ENCODE peak calls at places on chromosome 3, in five cellular contexts. N, S, G, T and Q are unnamed samples.
A peak's percentile ranks its signal among the peaks of the same experiment; 100 is the strongest.

GRCh38 chr3:11005686-11006256 is 13.2 kb downstream of the SLC6A1 start:
- DNase-seq in T (no peak), G (no peak), N (no peak), S (peak; percentile 13), Q (no peak)

GRCh38 chr3:105835606-105836005 is 33.2 kb downstream of the CBLB start:
- DNase-seq in T (no peak), N (no peak), G (no peak), S (no peak), Q (peak; percentile 53)

GRCh38 chr3:38555926-38556325 is 59.8 kb downstream of the EXOG start:
- DNase-seq in G (no peak), S (no peak), T (no peak), N (no peak), Q (no peak)

GRCh38 chr3:29822051-29822450 is 541.2 kb downstream of the RBMS3 start:
- DNase-seq in G (no peak), T (no peak), S (peak; percentile 72), N (peak; percentile 24), Q (peak; percentile 44)

GRCh38 chr3:294096-294495 is 97.5 kb downstream of the CHL1 start:
- DNase-seq in T (no peak), S (no peak), N (no peak), G (no peak), Q (peak; percentile 67)

GRCh38 chr3:182392182-182392917 is 401.0 kb upstream of the ATP11B start:
- DNase-seq in T (no peak), N (peak; percentile 84), S (no peak), G (no peak), Q (peak; percentile 17)

GRCh38 chr3:65873028-65873427 is 165.7 kb downstream of the MAGI1 start:
- DNase-seq in G (no peak), S (no peak), T (peak; percentile 55), N (no peak), Q (no peak)

GRCh38 chr3:188232676-188233075 is 78.7 kb downstream of the LPP start:
- DNase-seq in T (no peak), S (no peak), N (no peak), G (no peak), Q (no peak)

GRCh38 chr3:79761441-79761840 is 6.4 kb downstream of the ROBO1 start:
- DNase-seq in G (no peak), T (no peak), S (no peak), N (no peak), Q (no peak)

GRCh38 chr3:193563999-193564398 is 9.3 kb upstream of the ATP13A4 start:
- DNase-seq in T (peak; percentile 17), S (peak; percentile 7), N (peak; percentile 25), G (peak; percentile 27), Q (peak; percentile 29)

GRCh38 chr3:14391033-14391432 is 11.4 kb upstream of the SLC6A6 start:
- DNase-seq in S (peak; percentile 92), G (no peak), N (no peak), T (peak; percentile 63), Q (peak; percentile 54)

GRCh38 chr3:150296966-150297365 is 111.1 kb upstream of the TSC22D2 start:
- DNase-seq in N (no peak), T (no peak), G (no peak), S (no peak), Q (no peak)

GRCh38 chr3:94176886-94177285 is 114.0 kb downstream of the NSUN3 start:
- DNase-seq in S (no peak), G (no peak), N (no peak), T (no peak), Q (no peak)

GRCh38 chr3:41854956-41855355 is 106.9 kb downstream of the ULK4 start:
- DNase-seq in G (no peak), N (no peak), T (no peak), S (no peak), Q (no peak)

GRCh38 chr3:156448300-156448699 is 106.6 kb downstream of the SSR3 start:
- DNase-seq in S (peak; percentile 60), T (peak; percentile 21), G (peak; percentile 46), N (peak; percentile 67), Q (peak; percentile 65)

GRCh38 chr3:31290046-31290445 is 242.7 kb upstream of the STT3B start:
- DNase-seq in N (no peak), S (no peak), G (no peak), T (no peak), Q (no peak)

GRCh38 chr3:31687020-31687802 is 154.5 kb downstream of the STT3B start:
- DNase-seq in G (no peak), T (no peak), N (no peak), S (no peak), Q (no peak)

GRCh38 chr3:14152233-14152962 is 26.0 kb downstream of the XPC start:
- DNase-seq in S (no peak), N (peak; percentile 10), T (no peak), G (no peak), Q (peak; percentile 29)

GRCh38 chr3:144114767-144115166 is 143.1 kb downstream of the DIPK2A start:
- DNase-seq in N (no peak), T (no peak), S (no peak), G (no peak), Q (peak; percentile 5)

GRCh38 chr3:63331520-63331919 is 53.4 kb downstream of the SYNPR start:
- DNase-seq in T (no peak), S (no peak), G (no peak), N (peak; percentile 35), Q (no peak)

GRCh38 chr3:188394588-188394987 is 240.6 kb downstream of the LPP start:
- DNase-seq in N (no peak), T (no peak), G (no peak), S (no peak), Q (no peak)

GRCh38 chr3:56415672-56416071 is 52.6 kb downstream of the ERC2 start:
- DNase-seq in G (no peak), T (no peak), S (peak; percentile 4), N (no peak), Q (peak; percentile 6)

GRCh38 chr3:99923873-99924272 is 106.2 kb downstream of the CMSS1 start:
- DNase-seq in N (no peak), G (no peak), S (no peak), T (no peak), Q (no peak)

GRCh38 chr3:26559252-26559651 is 63.3 kb upstream of the LRRC3B start:
- DNase-seq in T (peak; percentile 6), S (no peak), N (no peak), G (no peak), Q (no peak)

GRCh38 chr3:123930426-123930825 is 30.6 kb downstream of the CCDC14 start:
- DNase-seq in N (no peak), S (peak; percentile 25), T (no peak), G (no peak), Q (no peak)

GRCh38 chr3:107987036-107987557 is 103.7 kb downstream of the CD47 start:
- DNase-seq in T (peak; percentile 80), G (peak; percentile 24), S (peak; percentile 96), N (no peak), Q (peak; percentile 98)

DNA sequence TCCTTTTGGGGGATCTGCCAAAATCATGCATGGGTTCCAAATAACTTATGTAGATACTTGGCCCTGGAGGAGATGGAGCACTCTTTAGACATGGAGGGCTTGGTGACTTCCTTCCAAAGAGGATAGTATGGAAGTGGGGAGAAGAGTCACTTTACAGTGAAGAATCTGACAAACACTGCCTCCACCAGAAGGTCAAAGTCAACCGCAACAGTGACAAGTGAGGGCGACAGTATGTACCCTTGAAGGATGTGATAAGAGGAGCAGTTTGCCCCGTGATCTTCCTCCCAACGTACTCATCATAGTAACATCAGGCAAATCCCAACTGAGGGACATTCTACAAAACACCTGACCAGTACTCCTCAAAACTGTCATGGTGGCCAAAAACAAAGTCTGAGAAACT is 62.0 kb downstream of the LMCD1 start:
- DNase-seq in G (no peak), T (no peak), S (no peak), N (no peak), Q (no peak)
- H2AFZ ChIP-seq in G (no peak overlapping the region), T (no peak overlapping the region), S (no peak overlapping the region), N (no peak overlapping the region), Q (no peak overlapping the region)

DNA sequence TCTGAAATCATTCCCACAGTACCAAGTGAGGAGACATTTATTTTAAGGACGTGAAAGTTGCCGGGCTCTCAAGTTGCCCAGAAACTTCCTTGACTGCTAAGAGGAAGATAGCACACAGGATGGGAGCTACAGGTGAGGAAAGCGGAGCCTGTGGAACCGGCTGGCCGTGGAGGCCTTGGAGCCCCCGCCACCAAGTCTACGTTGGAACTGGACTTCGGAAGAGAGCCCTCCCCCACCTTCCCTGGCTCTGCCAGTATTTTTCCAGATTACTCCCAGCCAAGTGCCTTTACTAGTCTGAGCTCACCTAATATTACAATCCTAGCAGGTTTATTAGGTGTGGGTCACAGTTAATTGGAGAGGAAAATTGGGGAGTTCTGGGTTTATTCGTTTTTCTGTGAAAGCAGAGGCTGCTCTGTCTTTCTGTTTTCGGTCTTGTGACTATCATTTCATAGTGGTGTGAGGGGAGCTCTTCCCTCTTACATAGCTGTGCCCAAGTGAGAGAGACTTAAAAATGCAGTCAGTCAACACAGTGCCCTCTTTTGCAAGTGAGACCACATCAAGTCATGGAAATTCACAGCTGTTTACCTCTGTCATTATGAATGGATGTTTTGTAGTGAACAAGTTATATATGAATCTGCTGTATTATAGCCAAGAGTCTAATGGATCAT is 6.8 kb downstream of the BOC start:
- DNase-seq in N (no peak), S (no peak), T (no peak), G (no peak), Q (no peak)
- TF ChIP-seq EZH2phosphoT487 in N (no peak), S (no peak), T (no peak), G (no peak), Q (no peak)

GRCh38 chr3:177725165-177725564 is 527.9 kb upstream of the TBL1XR1 start:
- DNase-seq in G (no peak), T (no peak), S (no peak), N (no peak), Q (peak; percentile 11)

GRCh38 chr3:177726807-177727206 is 529.5 kb upstream of the TBL1XR1 start:
- DNase-seq in G (no peak), T (no peak), S (no peak), N (no peak), Q (no peak)

GRCh38 chr3:177721864-177722370 is 524.6 kb upstream of the TBL1XR1 start:
- DNase-seq in S (no peak), G (no peak), T (no peak), N (no peak), Q (peak; percentile 47)

GRCh38 chr3:177724020-177724638 is 526.8 kb upstream of the TBL1XR1 start:
- DNase-seq in T (no peak), G (no peak), S (no peak), N (no peak), Q (no peak)

GRCh38 chr3:177722386-177722785 is 525.1 kb upstream of the TBL1XR1 start:
- DNase-seq in S (no peak), G (no peak), N (no peak), T (no peak), Q (no peak)
- H2AFZ ChIP-seq in S (no peak overlapping the region), G (no peak overlapping the region), N (no peak overlapping the region), T (no peak overlapping the region), Q (no peak overlapping the region)

DNA sequence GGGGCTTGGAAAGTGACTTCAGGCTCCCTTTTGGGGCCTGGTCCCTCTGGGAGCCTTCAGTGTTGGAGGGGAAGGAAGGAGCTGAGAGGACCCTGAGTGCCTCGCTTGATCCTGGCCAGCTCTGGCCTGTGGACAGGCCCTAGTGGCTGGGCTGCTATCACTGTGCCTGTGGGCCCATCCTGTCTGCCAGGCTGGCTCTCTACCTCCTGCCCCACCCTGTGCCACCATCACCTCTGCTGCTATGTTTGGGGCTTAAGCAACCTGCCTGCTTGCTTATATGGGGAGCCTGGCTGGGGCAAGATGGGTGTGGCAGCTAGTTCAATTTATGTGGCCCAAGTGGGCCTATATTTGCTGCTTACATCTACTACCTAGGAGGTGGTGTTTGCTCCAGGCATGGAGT is 7.1 kb downstream of the TEX264 start:
- DNase-seq in N (no peak), G (no peak), T (no peak), S (no peak), Q (no peak)
- TF ChIP-seq EZH2phosphoT487 in N (no peak), G (no peak), T (no peak), S (no peak), Q (no peak)

GRCh38 chr3:33926998-33927605 is 128.7 kb downstream of the PDCD6IP start:
- DNase-seq in G (no peak), N (no peak), S (no peak), T (no peak), Q (no peak)
- H2AFZ ChIP-seq in G (no peak overlapping the region), N (no peak overlapping the region), S (no peak overlapping the region), T (no peak overlapping the region), Q (no peak overlapping the region)